ENCODE peak calls at places on chromosomes 11 and 22, in five cellular contexts. Q is OCI-LY7, P is cardiac muscle cell, I is stomach, X is heart right ventricle. M is an unnamed sample. For H3K4me1, the result is how much of the 10 kb centered on the place peaks cover.

GRCh38 chr11:1232328-1233321 is 9.8 kb downstream of the MUC5B start:
- DNase-seq in Q (no peak), P (no peak), I (no peak), X (no peak), M (peak)

GRCh38 chr22:49994361-49995058 is 18.1 kb downstream of the IL17REL start:
- DNase-seq in Q (no peak), P (no peak), I (peak), X (no peak), M (no peak)

GRCh38 chr22:43921361-43921760 is 2.2 kb upstream of the PNPLA3 start:
- DNase-seq in Q (no peak), P (peak), I (no peak), X (no peak), M (no peak)

GRCh38 chr11:12249590-12250260 is 127.6 kb upstream of the PARVA start:
- DNase-seq in Q (no peak), P (peak), I (peak), X (no peak), M (peak)

GRCh38 chr11:57499413-57499982 is 16.0 kb downstream of the SLC43A1 start:
- DNase-seq in Q (no peak), P (peak), I (peak), X (peak), M (peak)

GRCh38 chr22:38505595-38506117 is 455 bp downstream of the DDX17 start:
- DNase-seq in Q (peak), P (peak), I (peak), X (peak), M (peak)

GRCh38 chr11:698493-699115 is 3.0 kb downstream of the TMEM80 start:
- DNase-seq in Q (no peak), P (no peak), I (no peak), X (no peak), M (no peak)

GRCh38 chr11:81377418-81377817 is 1356.2 kb downstream of the FAM181B start:
- DNase-seq in Q (no peak), P (no peak), I (no peak), X (no peak), M (no peak)

GRCh38 chr22:39520874-39521857 is 804 bp downstream of the ATF4 start:
- DNase-seq in Q (peak), P (peak), I (peak), X (peak), M (peak)

GRCh38 chr11:2256293-2256913 is 14.0 kb downstream of the ASCL2 start:
- DNase-seq in Q (no peak), P (no peak), I (no peak), X (no peak), M (no peak)

GRCh38 chr11:123429851-123430735 is at the start of gene GRAMD1B:
- DNase-seq in Q (no peak), P (peak), I (peak), X (peak), M (peak)

GRCh38 chr11:75263944-75264349 is 23.4 kb downstream of the TPBGL start:
- DNase-seq in Q (peak), P (no peak), I (no peak), X (no peak), M (peak)

DNA sequence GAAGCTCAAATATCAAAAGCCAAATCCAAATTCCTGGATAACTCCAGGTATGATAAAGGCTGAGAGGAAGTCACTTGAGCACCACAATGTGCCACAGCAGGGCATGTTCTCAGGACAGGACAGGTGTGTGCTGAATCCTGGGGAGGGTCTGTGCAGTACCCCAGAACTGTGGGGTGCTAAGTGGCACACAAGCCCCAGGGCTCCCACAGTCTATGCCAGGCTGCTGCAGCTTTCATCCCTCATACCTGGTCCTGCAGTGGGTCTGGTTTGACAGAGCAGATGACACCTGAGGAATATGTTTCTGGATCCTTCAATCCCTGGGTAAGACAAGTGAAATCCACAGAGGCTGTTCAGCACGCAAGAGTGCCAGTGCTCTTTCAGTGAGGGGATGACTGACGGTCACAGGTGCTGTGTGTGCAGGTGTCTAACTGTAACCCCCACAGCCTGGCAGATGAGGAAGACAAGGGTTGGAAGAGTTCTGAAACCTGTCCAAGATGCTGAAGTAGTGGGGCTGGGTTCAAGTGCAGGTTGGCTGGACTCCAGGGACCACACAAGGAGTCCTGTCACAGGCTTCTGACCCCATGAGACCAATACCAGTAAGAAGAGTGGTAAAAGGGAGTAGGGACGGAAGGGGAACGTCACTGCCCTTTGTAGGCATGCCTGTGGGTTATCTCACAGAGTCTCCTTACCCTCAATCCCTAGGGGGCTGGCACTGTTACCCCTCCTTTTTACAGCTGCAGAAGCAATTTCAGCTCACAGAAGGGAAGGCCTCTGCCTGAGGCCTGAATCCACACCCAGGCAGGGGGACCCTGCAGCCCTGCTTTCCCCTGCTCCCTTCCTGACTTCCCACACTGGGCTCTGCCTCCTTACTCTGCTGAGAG is 14.1 kb downstream of the SERPIND1 start:
- DNase-seq in Q (no peak), P (no peak), I (no peak), X (no peak), M (no peak)
- H3K4me1 ChIP-seq in Q (under half), P (under half), I (under half), X (under half), M (under half)

GRCh38 chr11:117620131-117620530 is 176.9 kb downstream of the DSCAML1 start:
- DNase-seq in Q (no peak), P (no peak), I (no peak), X (peak), M (no peak)

GRCh38 chr11:117620659-117621058 is 176.4 kb downstream of the DSCAML1 start:
- DNase-seq in Q (no peak), P (no peak), I (no peak), X (no peak), M (no peak)

GRCh38 chr11:117618956-117619355 is 178.1 kb downstream of the DSCAML1 start:
- DNase-seq in Q (no peak), P (peak), I (no peak), X (no peak), M (peak)

GRCh38 chr11:117623831-117624271 is 173.2 kb downstream of the DSCAML1 start:
- DNase-seq in Q (no peak), P (no peak), I (no peak), X (no peak), M (no peak)

DNA sequence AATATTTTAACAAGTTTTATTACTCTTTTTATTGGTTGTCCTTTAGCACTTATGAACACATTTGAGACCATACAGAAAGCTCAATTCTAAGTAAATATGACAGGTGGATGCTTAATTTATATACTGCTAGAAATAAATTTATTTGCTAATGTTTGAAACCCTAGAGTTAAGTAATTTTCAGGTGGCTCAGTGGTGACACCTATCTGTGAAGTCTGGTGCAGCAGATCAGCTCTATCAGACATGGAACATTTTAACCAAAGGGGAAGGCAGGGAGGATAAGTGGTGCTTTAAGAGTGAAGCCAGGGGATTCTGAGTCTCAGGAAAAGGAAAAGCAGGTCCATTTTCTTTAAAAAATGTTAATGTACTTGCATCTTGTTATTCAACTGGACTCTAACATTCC is 175.8 kb downstream of the DSCAML1 start:
- DNase-seq in Q (peak), P (peak), I (no peak), X (no peak), M (no peak)
- TF ChIP-seq CTCF in Q (peak), P (peak), I (no peak), X (peak), M (peak)

GRCh38 chr11:135069884-135070283 is 657.8 kb upstream of the B3GAT1 start:
- DNase-seq in Q (no peak), P (no peak), I (no peak), X (no peak), M (no peak)
- H3K4me1 ChIP-seq in Q (under half), P (under half), I (under half), X (under half), M (under half)

GRCh38 chr11:119484741-119485605 is 62.0 kb upstream of the THY1 start:
- DNase-seq in Q (peak), P (no peak), I (peak), X (no peak), M (no peak)
- TF ChIP-seq CTCF in Q (peak), P (peak), I (no peak), X (no peak), M (peak)

GRCh38 chr11:77981346-77981947 is 13.0 kb downstream of the INTS4 start:
- DNase-seq in Q (no peak), P (peak), I (no peak), X (no peak), M (no peak)
- H3K4me1 ChIP-seq in Q (under half), P (under half), I (under half), X (under half), M (under half)

GRCh38 chr22:37487129-37487528 is 945 bp upstream of the MFNG start:
- DNase-seq in Q (no peak), P (no peak), I (no peak), X (no peak), M (no peak)

GRCh38 chr22:37485714-37486223 is 415 bp downstream of the MFNG start:
- DNase-seq in Q (peak), P (no peak), I (no peak), X (no peak), M (no peak)

GRCh38 chr22:37485006-37485713 is 1.0 kb downstream of the MFNG start:
- DNase-seq in Q (peak), P (no peak), I (no peak), X (peak), M (no peak)

GRCh38 chr22:37487559-37487958 is 1.4 kb upstream of the MFNG start:
- DNase-seq in Q (peak), P (no peak), I (no peak), X (no peak), M (no peak)

GRCh38 chr22:37486224-37486845 is at the start of gene MFNG:
- DNase-seq in Q (peak), P (peak), I (peak), X (peak), M (peak)
- TF ChIP-seq CTCF in Q (no peak), P (no peak), I (no peak), X (no peak), M (no peak)

M was measured in BE2C.